ENCODE peak calls at places on chromosomes 2 and 18, in eight cellular contexts. K is upper lobe of left lung, E is Panc1, Q is GM23338, P is GM12878, F is HCT116, X is K562, N is HepG2. V is an unnamed sample.

GRCh38 chr18:45657357-45658335 is 42.4 kb downstream of the SLC14A2 start:
- ATAC-seq in K (no peak), E (no peak), Q (no peak), P (no peak), F (no peak), X (no peak), N (no peak), V (no peak)

GRCh38 chr2:65916785-65917295 is 484.4 kb upstream of the SPRED2 start:
- ATAC-seq in K (no peak), E (no peak), Q (no peak), P (no peak), F (no peak), X (no peak), N (no peak), V (no peak)

GRCh38 chr18:76979906-76980305 is 152.7 kb downstream of the MBP start:
- ATAC-seq in K (no peak), E (no peak), Q (no peak), P (no peak), F (no peak), X (no peak), N (no peak), V (no peak)

GRCh38 chr2:126664234-126664633 is 8.3 kb downstream of the GYPC start:
- ATAC-seq in K (no peak), E (no peak), Q (no peak), P (peak; percentile 84), F (no peak), X (peak; percentile 20), N (no peak), V (no peak)

GRCh38 chr2:171080607-171081006 is 80.1 kb downstream of the TLK1 start:
- ATAC-seq in K (no peak), E (no peak), Q (no peak), P (no peak), F (no peak), X (no peak), N (no peak), V (no peak)

GRCh38 chr18:6281874-6282273 is 132.8 kb downstream of the L3MBTL4 start:
- ATAC-seq in K (no peak), E (no peak), Q (no peak), P (no peak), F (no peak), X (no peak), N (peak; percentile 97), V (no peak)

GRCh38 chr18:45900623-45901022 is 66.5 kb downstream of the EPG5 start:
- ATAC-seq in K (no peak), E (no peak), Q (no peak), P (no peak), F (no peak), X (no peak), N (no peak), V (no peak)

GRCh38 chr2:234446404-234447076 is 50.3 kb downstream of the ARL4C start:
- ATAC-seq in K (peak; percentile 87), E (peak; percentile 43), Q (no peak), P (peak; percentile 94), F (no peak), X (no peak), N (no peak), V (peak; percentile 84)

GRCh38 chr2:179106342-179107178 is 56.6 kb upstream of the CCDC141 start:
- ATAC-seq in K (peak; percentile 78), E (peak; percentile 60), Q (no peak), P (peak; percentile 87), F (peak; percentile 77), X (peak; percentile 39), N (peak; percentile 61), V (peak; percentile 76)

GRCh38 chr2:239266779-239267410 is 133.9 kb downstream of the HDAC4 start:
- ATAC-seq in K (peak; percentile 0), E (no peak), Q (no peak), P (peak; percentile 32), F (no peak), X (peak; percentile 42), N (no peak), V (no peak)

DNA sequence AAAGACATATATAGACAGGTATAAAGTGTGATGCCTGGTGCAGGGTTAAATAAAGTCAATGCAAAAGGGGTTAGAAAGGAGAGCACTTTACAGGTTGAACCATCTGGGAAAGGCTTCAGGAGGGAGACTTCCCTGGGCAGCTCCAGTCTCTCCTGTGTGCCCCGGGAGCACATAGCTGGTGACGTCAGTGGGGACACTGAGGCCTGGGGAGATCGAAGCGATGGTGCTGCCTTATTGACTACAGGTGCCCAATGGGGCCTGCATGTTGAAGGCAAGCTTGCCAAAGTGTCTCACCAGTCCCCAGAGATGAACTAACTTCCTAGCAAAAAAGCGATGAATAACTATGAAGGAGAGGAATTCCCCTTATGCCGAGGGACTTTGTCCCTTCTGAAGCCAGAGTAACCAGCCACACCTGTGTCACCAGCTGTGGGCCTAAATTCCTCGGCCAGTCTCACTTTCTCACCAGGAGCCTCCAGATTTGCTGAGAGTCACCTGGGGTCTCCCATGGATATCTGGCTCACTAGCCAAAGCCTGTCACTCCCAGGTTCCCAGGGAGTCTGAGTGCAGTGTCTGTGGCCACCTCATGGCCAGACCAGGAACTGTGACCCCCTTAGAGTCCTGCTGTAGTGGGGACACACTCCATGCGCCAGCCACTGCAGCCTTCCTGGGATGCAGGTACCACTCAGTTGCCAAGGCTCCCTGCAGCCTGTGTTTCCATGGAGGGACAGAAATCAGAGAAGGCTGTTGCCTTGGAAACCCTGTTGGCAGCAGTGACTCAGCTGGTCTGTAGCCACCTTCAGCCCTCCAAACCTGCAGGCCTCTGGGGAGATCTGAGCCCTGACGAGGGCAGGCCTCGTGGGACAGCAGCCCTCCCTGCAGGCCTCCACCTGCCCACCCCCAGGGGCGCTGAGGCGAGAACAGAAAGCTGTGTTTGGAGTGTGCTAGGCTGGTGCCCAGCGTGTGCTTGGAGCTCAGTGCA is 128.7 kb downstream of the CTIF start:
- ATAC-seq in K (no peak), E (peak; percentile 71), Q (peak; percentile 77), P (peak; percentile 78), F (peak; percentile 70), X (peak; percentile 82), N (peak; percentile 83), V (no peak)
- H3K4me1 ChIP-seq in K (peaks cover 7% of the 10 kb centered on the region), E (no peaks in the 10 kb centered on the region), Q (no peaks in the 10 kb centered on the region), P (no peaks in the 10 kb centered on the region), F (peaks cover 3% of the 10 kb centered on the region), X (no peaks in the 10 kb centered on the region), N (peaks cover 11% of the 10 kb centered on the region), V (no peaks in the 10 kb centered on the region)

DNA sequence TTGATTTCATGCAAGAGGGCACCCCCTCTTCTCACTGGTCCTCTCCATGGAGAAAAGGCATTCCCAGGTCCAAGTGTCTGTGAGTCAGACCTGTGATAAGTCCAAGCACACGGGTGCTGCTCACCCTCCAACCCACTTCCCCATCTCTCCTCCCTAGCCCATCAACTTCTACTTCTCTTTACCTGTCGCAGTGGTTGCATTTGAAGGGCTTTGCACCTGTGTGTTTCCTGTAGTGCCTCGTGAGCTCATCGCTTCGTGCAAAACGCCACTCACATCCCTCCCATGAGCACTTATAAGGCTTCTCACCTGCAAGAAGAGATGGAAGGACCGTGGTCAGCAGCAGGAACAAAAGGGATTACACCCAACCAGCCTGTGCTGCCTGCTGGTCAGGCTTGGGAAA is 77.5 kb downstream of the KLF7 start:
- ATAC-seq in K (no peak), E (no peak), Q (no peak), P (peak; percentile 18), F (no peak), X (no peak), N (no peak), V (no peak)
- TF ChIP-seq POLR2AphosphoS5 in K (no peak), E (no peak), Q (no peak), P (no peak), F (no peak), X (no peak), N (no peak), V (no peak)

GRCh38 chr2:59223737-59224136 is 982.6 kb upstream of the FANCL start:
- ATAC-seq in K (no peak), E (no peak), Q (no peak), P (no peak), F (no peak), X (no peak), N (no peak), V (no peak)
- H3K4me1 ChIP-seq in K (no peaks in the 10 kb centered on the region), E (no peaks in the 10 kb centered on the region), Q (no peaks in the 10 kb centered on the region), P (no peaks in the 10 kb centered on the region), F (no peaks in the 10 kb centered on the region), X (no peaks in the 10 kb centered on the region), N (no peaks in the 10 kb centered on the region), V (no peaks in the 10 kb centered on the region)

GRCh38 chr2:134295441-134295840 is 41.6 kb downstream of the MGAT5 start:
- ATAC-seq in K (no peak), E (no peak), Q (no peak), P (no peak), F (no peak), X (no peak), N (no peak), V (no peak)

GRCh38 chr2:134290363-134290762 is 36.5 kb downstream of the MGAT5 start:
- ATAC-seq in K (no peak), E (no peak), Q (no peak), P (peak; percentile 38), F (no peak), X (no peak), N (no peak), V (no peak)

GRCh38 chr2:134292514-134292913 is 38.6 kb downstream of the MGAT5 start:
- ATAC-seq in K (no peak), E (no peak), Q (peak; percentile 43), P (no peak), F (no peak), X (no peak), N (no peak), V (no peak)

GRCh38 chr2:134289225-134289624 is 35.4 kb downstream of the MGAT5 start:
- ATAC-seq in K (no peak), E (no peak), Q (no peak), P (no peak), F (no peak), X (no peak), N (no peak), V (no peak)

GRCh38 chr2:134293719-134294537 is 40.1 kb downstream of the MGAT5 start:
- ATAC-seq in K (no peak), E (no peak), Q (no peak), P (peak; percentile 61), F (no peak), X (no peak), N (no peak), V (no peak)
- TF ChIP-seq POLR2AphosphoS5 in K (no peak), E (no peak), Q (no peak), P (no peak), F (no peak), X (no peak), N (no peak), V (no peak)

V was measured in gastroesophageal sphincter.